ENCODE peak calls at places on chromosomes 4 and X, in seven cellular contexts. E is Peyer's patch, X is endothelial cell, P is choroid plexus epithelial cell, J is psoas muscle, G is cardiac fibroblast, N is K562. L is an unnamed sample.

GRCh38 chr4:173590697-173591096 is 60.7 kb upstream of the HAND2 start:
- DNase-seq in E (no peak), X (no peak), P (no peak), J (no peak), G (no peak), N (no peak), L (no peak)

GRCh38 chr4:80913381-80913780 is 117.1 kb upstream of the BMP3 start:
- DNase-seq in E (no peak), X (no peak), P (no peak), J (no peak), G (peak), N (no peak), L (no peak)

GRCh38 chr4:122973465-122973864 is 51.1 kb upstream of the NUDT6 start:
- DNase-seq in E (no peak), X (no peak), P (no peak), J (no peak), G (no peak), N (no peak), L (no peak)

GRCh38 chr4:140995058-140995457 is 138.2 kb downstream of the RNF150 start:
- DNase-seq in E (no peak), X (no peak), P (peak), J (no peak), G (peak), N (no peak), L (no peak)

GRCh38 chr4:33369366-33369899 is 2649.3 kb downstream of the PCDH7 start:
- DNase-seq in E (no peak), X (no peak), P (peak), J (no peak), G (peak), N (no peak), L (no peak)

GRCh38 chr4:141255016-141255415 is 34.3 kb downstream of the ZNF330 start:
- DNase-seq in E (no peak), X (no peak), P (no peak), J (no peak), G (no peak), N (no peak), L (no peak)

GRCh38 chr4:107552306-107552705 is 167.7 kb downstream of the PAPSS1 start:
- DNase-seq in E (no peak), X (no peak), P (no peak), J (no peak), G (no peak), N (no peak), L (no peak)

GRCh38 chr4:86921608-86922252 is 13.1 kb upstream of the AFF1 start:
- DNase-seq in E (no peak), X (no peak), P (peak), J (no peak), G (peak), N (no peak), L (no peak)

GRCh38 chrX:38500886-38501285 is 60.5 kb upstream of the TSPAN7 start:
- DNase-seq in E (no peak), X (no peak), P (no peak), J (no peak), G (no peak), N (no peak), L (no peak)

GRCh38 chr4:69154021-69154420 is 57.7 kb downstream of the UGT2B7 start:
- DNase-seq in E (no peak), X (no peak), P (no peak), J (no peak), G (no peak), N (no peak), L (no peak)

GRCh38 chrX:37331546-37331945 is 17.6 kb upstream of the PRRG1 start:
- DNase-seq in E (no peak), X (no peak), P (no peak), J (no peak), G (no peak), N (no peak), L (no peak)

GRCh38 chrX:19382500-19383145 is 38.9 kb downstream of the PDHA1 start:
- DNase-seq in E (peak), X (peak), P (peak), J (no peak), G (peak), N (peak), L (peak)

GRCh38 chr4:100738388-100739165 is 220.8 kb upstream of the EMCN start:
- DNase-seq in E (no peak), X (no peak), P (peak), J (no peak), G (peak), N (no peak), L (peak)

GRCh38 chr4:139461022-139461421 is 7.1 kb downstream of the RAB33B start:
- DNase-seq in E (no peak), X (no peak), P (no peak), J (no peak), G (no peak), N (peak), L (no peak)
- TF ChIP-seq CTCF in E (no peak), X (no peak), P (no peak), J (no peak), G (no peak), N (no peak), L (no peak)

GRCh38 chr4:4984186-4984585 is 35.1 kb downstream of the CYTL1 start:
- DNase-seq in E (no peak), X (no peak), P (no peak), J (no peak), G (no peak), N (no peak), L (no peak)

GRCh38 chr4:4987656-4988055 is 31.6 kb downstream of the CYTL1 start:
- DNase-seq in E (no peak), X (no peak), P (no peak), J (no peak), G (no peak), N (no peak), L (no peak)

GRCh38 chr4:4986856-4987255 is 32.4 kb downstream of the CYTL1 start:
- DNase-seq in E (no peak), X (no peak), P (no peak), J (no peak), G (no peak), N (no peak), L (no peak)

GRCh38 chr4:4985036-4985435 is 34.2 kb downstream of the CYTL1 start:
- DNase-seq in E (no peak), X (no peak), P (no peak), J (no peak), G (no peak), N (no peak), L (no peak)

GRCh38 chr4:4985844-4986243 is 33.4 kb downstream of the CYTL1 start:
- DNase-seq in E (no peak), X (peak), P (no peak), J (no peak), G (peak), N (no peak), L (no peak)
- TF ChIP-seq CTCF in E (no peak), X (no peak), P (peak), J (no peak), G (no peak), N (peak), L (no peak)

DNA sequence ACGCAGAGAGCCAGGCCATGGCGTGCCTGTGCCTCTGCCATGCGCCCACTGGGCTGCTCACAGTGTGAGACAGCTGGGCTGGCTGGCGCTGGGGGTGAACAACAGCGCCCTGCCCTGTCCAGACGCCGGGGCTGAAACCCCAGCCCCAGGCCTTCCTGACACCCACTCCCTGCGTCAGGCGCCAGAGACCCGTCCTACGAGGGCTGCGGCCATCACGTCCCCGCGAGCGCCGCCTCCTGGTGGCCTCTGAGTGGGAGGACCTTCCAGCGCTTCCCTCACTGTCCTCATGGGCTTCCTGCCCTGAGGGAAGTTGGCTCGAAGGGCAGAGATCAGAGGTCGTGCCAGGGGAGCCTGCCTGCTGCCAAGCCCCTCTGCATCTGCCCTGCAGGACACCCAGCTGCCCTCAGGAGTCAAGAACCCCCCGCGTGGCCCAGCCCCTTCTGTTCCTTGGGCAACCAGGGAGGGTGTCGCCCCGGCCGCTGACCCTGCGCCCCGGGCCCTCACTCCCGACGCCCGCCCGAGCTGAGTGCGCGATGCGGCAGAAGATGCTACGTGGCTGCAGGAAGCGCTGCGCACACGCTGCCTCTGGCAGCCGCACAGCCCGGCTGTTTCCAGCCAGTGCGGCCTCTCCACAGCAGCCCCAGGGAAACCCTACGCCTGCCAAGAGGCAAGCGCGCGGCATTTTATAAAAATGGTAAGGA is 16.2 kb downstream of the NELFA start:
- DNase-seq in E (no peak), X (peak), P (no peak), J (no peak), G (peak), N (no peak), L (no peak)
- TF ChIP-seq CTCF in E (no peak), X (peak), P (peak), J (no peak), G (no peak), N (no peak), L (no peak)

DNA sequence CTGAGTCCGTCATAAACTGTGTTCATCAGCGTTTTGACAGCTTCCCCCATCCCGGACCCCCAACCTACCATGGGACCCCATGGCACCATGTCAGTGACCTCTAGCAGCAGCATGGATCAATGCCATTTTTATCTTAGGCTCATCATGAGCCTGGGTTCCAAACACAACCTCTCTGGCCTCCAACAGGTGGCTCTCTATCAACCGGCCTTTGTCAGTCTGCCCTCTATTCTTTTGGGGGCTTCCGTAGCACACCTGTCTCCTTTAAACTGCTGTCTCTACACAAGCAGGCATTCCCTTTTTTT is 716 bp upstream of the TMEM150C start:
- DNase-seq in E (no peak), X (no peak), P (no peak), J (no peak), G (no peak), N (no peak), L (peak)
- TF ChIP-seq CTCF in E (no peak), X (no peak), P (no peak), J (no peak), G (no peak), N (no peak), L (no peak)

GRCh38 chr4:4852591-4853362 is 6.7 kb upstream of the MSX1 start:
- DNase-seq in E (peak), X (peak), P (peak), J (peak), G (peak), N (peak), L (no peak)
- TF ChIP-seq CTCF in E (no peak), X (peak), P (peak), J (no peak), G (peak), N (no peak), L (no peak)

DNA sequence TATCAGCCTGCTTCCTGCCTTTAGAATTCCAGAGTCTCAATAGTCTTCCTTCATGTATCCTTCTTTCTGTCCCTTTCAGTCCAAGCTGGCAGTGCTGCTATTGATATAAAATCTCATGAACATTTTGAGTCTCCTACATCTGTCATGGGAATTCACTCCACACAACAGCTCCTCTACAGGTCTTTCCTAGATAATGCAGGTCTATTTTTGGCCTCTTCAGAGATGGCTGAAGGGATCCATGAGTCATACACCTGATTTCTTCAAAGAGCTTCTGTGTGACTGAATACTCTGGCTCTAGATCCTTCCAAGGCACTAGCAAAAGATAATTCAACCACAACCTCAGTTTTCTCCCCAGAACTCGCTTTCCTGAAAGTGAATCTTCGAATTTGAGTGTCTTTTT is 115.4 kb downstream of the STPG2 start:
- DNase-seq in E (no peak), X (no peak), P (peak), J (no peak), G (no peak), N (no peak), L (no peak)
- TF ChIP-seq CTCF in E (no peak), X (peak), P (no peak), J (no peak), G (no peak), N (no peak), L (no peak)